ENCODE peak calls at places on chromosomes 1 and 21, in ten cellular contexts. O is PC-3, C is HCT116, J is HL-60, G is keratinocyte, U is BJ, M is A673, T is H1, D is ovary, Z is GM23338. S is an unnamed sample.

GRCh38 chr1:58968360-58968952 is 184.6 kb upstream of the JUN start:
- DNase-seq in O (no peak), C (no peak), J (no peak), G (no peak), U (no peak), M (no peak), T (no peak), D (peak; percentile 86), Z (no peak), S (peak; percentile 85)

GRCh38 chr1:3892748-3893147 is 7.3 kb downstream of the C1orf174 start:
- DNase-seq in O (no peak), C (no peak), J (no peak), G (no peak), U (no peak), M (no peak), T (no peak), D (no peak), Z (no peak), S (no peak)

GRCh38 chr1:23567629-23567995 is 8.3 kb upstream of the ID3 start:
- DNase-seq in O (no peak), C (no peak), J (no peak), G (no peak), U (no peak), M (no peak), T (no peak), D (peak; percentile 36), Z (peak; percentile 57), S (no peak)

GRCh38 chr1:93533677-93534076 is 85.8 kb downstream of the FNBP1L start:
- DNase-seq in O (no peak), C (no peak), J (no peak), G (no peak), U (no peak), M (no peak), T (no peak), D (no peak), Z (no peak), S (no peak)

GRCh38 chr1:9207086-9207485 is 27.5 kb upstream of the H6PD start:
- DNase-seq in O (no peak), C (no peak), J (no peak), G (no peak), U (peak; percentile 23), M (no peak), T (no peak), D (no peak), Z (no peak), S (no peak)

GRCh38 chr1:222975472-222976122 is 160.8 kb downstream of the DISP1 start:
- DNase-seq in O (no peak), C (no peak), J (no peak), G (no peak), U (no peak), M (no peak), T (no peak), D (no peak), Z (no peak), S (no peak)

GRCh38 chr1:232285138-232285537 is 344.8 kb downstream of the SIPA1L2 start:
- DNase-seq in O (no peak), C (no peak), J (no peak), G (no peak), U (no peak), M (no peak), T (no peak), D (no peak), Z (no peak), S (no peak)

GRCh38 chr1:233440952-233441401 is 113.5 kb downstream of the MAP3K21 start:
- DNase-seq in O (peak; percentile 96), C (peak; percentile 71), J (no peak), G (peak; percentile 21), U (no peak), M (peak; percentile 83), T (peak; percentile 51), D (no peak), Z (peak; percentile 96), S (no peak)

GRCh38 chr1:147620543-147620942 is 49.8 kb downstream of the ACP6 start:
- DNase-seq in O (no peak), C (no peak), J (no peak), G (no peak), U (no peak), M (no peak), T (no peak), D (no peak), Z (no peak), S (no peak)

GRCh38 chr1:161772397-161772796 is 6.3 kb downstream of the ATF6 start:
- DNase-seq in O (no peak), C (no peak), J (no peak), G (no peak), U (no peak), M (no peak), T (no peak), D (no peak), Z (no peak), S (no peak)

GRCh38 chr1:48470506-48470905 is 1.5 kb downstream of the SPATA6 start:
- DNase-seq in O (no peak), C (no peak), J (no peak), G (no peak), U (no peak), M (no peak), T (no peak), D (peak; percentile 54), Z (peak; percentile 42), S (peak; percentile 57)

GRCh38 chr1:28601696-28602095 is 9.6 kb downstream of the RAB42 start:
- DNase-seq in O (peak; percentile 93), C (peak; percentile 66), J (no peak), G (no peak), U (peak; percentile 67), M (peak; percentile 71), T (no peak), D (peak; percentile 35), Z (no peak), S (no peak)

GRCh38 chr1:23558140-23558871 is 995 bp downstream of the ID3 start:
- DNase-seq in O (peak; percentile 37), C (peak; percentile 54), J (no peak), G (no peak), U (no peak), M (peak; percentile 80), T (no peak), D (peak; percentile 78), Z (peak; percentile 66), S (peak; percentile 66)

GRCh38 chr1:43527111-43527878 is 3.4 kb upstream of the PTPRF start:
- DNase-seq in O (no peak), C (no peak), J (no peak), G (no peak), U (no peak), M (no peak), T (no peak), D (no peak), Z (no peak), S (no peak)

GRCh38 chr1:205576805-205577761 is 54.7 kb downstream of the ELK4 start:
- DNase-seq in O (no peak), C (no peak), J (no peak), G (no peak), U (no peak), M (no peak), T (no peak), D (no peak), Z (peak; percentile 13), S (no peak)

GRCh38 chr1:227315500-227316346 is 2.6 kb downstream of the CDC42BPA start:
- DNase-seq in O (peak; percentile 74), C (no peak), J (no peak), G (no peak), U (peak; percentile 16), M (peak; percentile 22), T (no peak), D (no peak), Z (peak; percentile 29), S (no peak)

GRCh38 chr1:227318003-227318851 is at the start of gene CDC42BPA:
- DNase-seq in O (peak; percentile 96), C (peak; percentile 57), J (peak; percentile 17), G (no peak), U (peak; percentile 62), M (peak; percentile 96), T (peak; percentile 19), D (peak; percentile 89), Z (peak; percentile 80), S (peak; percentile 86)

GRCh38 chr1:227316941-227317540 is 1.3 kb downstream of the CDC42BPA start:
- DNase-seq in O (peak; percentile 55), C (no peak), J (no peak), G (no peak), U (no peak), M (no peak), T (no peak), D (no peak), Z (no peak), S (no peak)

GRCh38 chr1:227317541-227318002 is 720 bp downstream of the CDC42BPA start:
- DNase-seq in O (peak; percentile 80), C (no peak), J (no peak), G (no peak), U (peak; percentile 23), M (peak; percentile 86), T (peak; percentile 17), D (peak; percentile 61), Z (peak; percentile 82), S (peak; percentile 34)

GRCh38 chr1:227316456-227316855 is 1.8 kb downstream of the CDC42BPA start:
- DNase-seq in O (peak; percentile 42), C (no peak), J (no peak), G (no peak), U (no peak), M (no peak), T (no peak), D (no peak), Z (no peak), S (no peak)
- H3K27me3 ChIP-seq in O (no peaks in the 10 kb centered on the region), C (no peaks in the 10 kb centered on the region), J (peaks cover 37% of the 10 kb centered on the region), G (no peaks in the 10 kb centered on the region), U (no peaks in the 10 kb centered on the region), M (peaks cover 19% of the 10 kb centered on the region), T (no peaks in the 10 kb centered on the region), D (no peaks in the 10 kb centered on the region), Z (no peaks in the 10 kb centered on the region), S (no peaks in the 10 kb centered on the region)

GRCh38 chr21:14086553-14086952 is 124.2 kb downstream of the LIPI start:
- DNase-seq in O (no peak), C (no peak), J (no peak), G (no peak), U (no peak), M (no peak), T (no peak), D (no peak), Z (no peak), S (no peak)
- H3K4me3 ChIP-seq in O (no peak overlapping the region), C (no peak overlapping the region), J (no peak overlapping the region), G (no peak overlapping the region), U (no peak overlapping the region), M (no peak overlapping the region), T (no peak overlapping the region), D (no peak overlapping the region), Z (no peak overlapping the region), S (no peak overlapping the region)

GRCh38 chr1:18921506-18922251 is 19.3 kb upstream of the ALDH4A1 start:
- DNase-seq in O (peak; percentile 49), C (no peak), J (no peak), G (no peak), U (no peak), M (no peak), T (no peak), D (no peak), Z (no peak), S (no peak)
- TF ChIP-seq CTCF in O (peak; percentile 49), C (no peak), J (no peak), G (no peak), U (peak; percentile 1), M (peak; percentile 37), T (no peak), D (no peak), Z (no peak), S (no peak)

DNA sequence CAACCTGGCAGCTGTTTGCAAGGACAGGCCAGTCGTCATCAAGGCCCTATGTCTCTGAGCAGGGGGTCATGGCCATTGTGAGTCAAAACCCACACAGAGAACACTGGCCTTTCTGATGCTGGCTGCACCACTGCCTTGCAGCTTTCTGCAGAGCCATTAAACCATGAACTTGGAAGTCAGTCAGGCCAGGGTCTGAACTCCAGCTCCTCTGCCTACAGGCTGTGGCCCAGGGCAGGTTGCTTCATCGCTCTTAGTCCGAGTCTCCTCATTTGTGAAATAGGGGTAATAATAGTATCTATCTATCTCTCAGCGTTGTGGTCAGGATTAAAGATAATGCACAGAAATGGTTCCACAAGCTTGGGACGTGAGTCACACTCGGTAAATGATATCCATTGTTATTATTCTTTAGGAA is 35.8 kb upstream of the HIVEP3 start:
- DNase-seq in O (peak; percentile 94), C (peak; percentile 80), J (no peak), G (peak; percentile 40), U (no peak), M (peak; percentile 49), T (peak; percentile 10), D (no peak), Z (peak; percentile 32), S (no peak)
- H3K27me3 ChIP-seq in O (no peaks in the 10 kb centered on the region), C (no peaks in the 10 kb centered on the region), J (no peaks in the 10 kb centered on the region), G (no peaks in the 10 kb centered on the region), U (no peaks in the 10 kb centered on the region), M (no peaks in the 10 kb centered on the region), T (no peaks in the 10 kb centered on the region), D (no peaks in the 10 kb centered on the region), Z (no peaks in the 10 kb centered on the region), S (no peaks in the 10 kb centered on the region)